ENCODE peak calls at places on chromosome 17, in four cellular contexts. One of them, this sample, is unnamed.

GRCh38 chr17:8121531-8122390 is 2.1 kb downstream of the HES7 start:
- DNase-seq in Panc1: no peak
- DNase-seq in adipocyte: peak; percentile 82
- DNase-seq in WTC11: peak; percentile 90
- DNase-seq in this sample: no peak

GRCh38 chr17:67289174-67289876 is 44.3 kb upstream of the HELZ start:
- DNase-seq in WTC11: no peak
- DNase-seq in Panc1: no peak
- DNase-seq in adipocyte: peak; percentile 75
- DNase-seq in this sample: peak; percentile 36

GRCh38 chr17:61307905-61308886 is 91.4 kb upstream of the TBX2 start:
- DNase-seq in WTC11: no peak
- DNase-seq in Panc1: no peak
- DNase-seq in adipocyte: peak; percentile 98
- DNase-seq in this sample: no peak

GRCh38 chr17:66667491-66668030 is 167.4 kb upstream of the CACNG5 start:
- DNase-seq in adipocyte: no peak
- DNase-seq in Panc1: no peak
- DNase-seq in WTC11: no peak
- DNase-seq in this sample: no peak

GRCh38 chr17:29593546-29594440 is 861 bp downstream of the ANKRD13B start:
- DNase-seq in Panc1: no peak
- DNase-seq in adipocyte: peak; percentile 60
- DNase-seq in WTC11: peak; percentile 79
- DNase-seq in this sample: no peak

GRCh38 chr17:33241390-33241789 is 51.7 kb downstream of the ASIC2 start:
- DNase-seq in Panc1: no peak
- DNase-seq in WTC11: no peak
- DNase-seq in adipocyte: no peak
- DNase-seq in this sample: no peak

GRCh38 chr17:6608321-6608720 is 32.2 kb downstream of the KIAA0753 start:
- DNase-seq in Panc1: peak; percentile 45
- DNase-seq in WTC11: no peak
- DNase-seq in adipocyte: no peak
- DNase-seq in this sample: no peak

GRCh38 chr17:18185832-18186231 is 2.2 kb downstream of the ALKBH5 start:
- DNase-seq in WTC11: no peak
- DNase-seq in adipocyte: peak; percentile 58
- DNase-seq in Panc1: no peak
- DNase-seq in this sample: no peak

GRCh38 chr17:67027031-67027628 is 17.2 kb upstream of the CACNG1 start:
- DNase-seq in adipocyte: peak; percentile 42
- DNase-seq in Panc1: no peak
- DNase-seq in WTC11: no peak
- DNase-seq in this sample: no peak

GRCh38 chr17:75996665-75997590 is 3.7 kb upstream of the CDK3 start:
- DNase-seq in adipocyte: peak; percentile 47
- DNase-seq in Panc1: no peak
- DNase-seq in WTC11: no peak
- DNase-seq in this sample: no peak

GRCh38 chr17:17032131-17032692 is 10.0 kb upstream of the MPRIP start:
- DNase-seq in Panc1: no peak
- DNase-seq in WTC11: no peak
- DNase-seq in adipocyte: peak; percentile 91
- DNase-seq in this sample: no peak

GRCh38 chr17:61444831-61445230 is 7.4 kb upstream of the TBX4 start:
- DNase-seq in adipocyte: no peak
- DNase-seq in WTC11: no peak
- DNase-seq in Panc1: no peak
- DNase-seq in this sample: no peak

GRCh38 chr17:1872976-1873375 is 43.2 kb downstream of the RPA1 start:
- DNase-seq in Panc1: no peak
- DNase-seq in WTC11: no peak
- DNase-seq in adipocyte: no peak
- DNase-seq in this sample: no peak

GRCh38 chr17:31672161-31672819 is 186.8 kb downstream of the COPRS start:
- DNase-seq in Panc1: no peak
- DNase-seq in WTC11: no peak
- DNase-seq in adipocyte: peak; percentile 10
- DNase-seq in this sample: no peak

GRCh38 chr17:78358538-78359215 is 1.2 kb downstream of the SOCS3 start:
- DNase-seq in Panc1: no peak
- DNase-seq in adipocyte: peak; percentile 64
- DNase-seq in WTC11: peak; percentile 48
- DNase-seq in this sample: no peak

GRCh38 chr17:45125509-45125908 is 6.8 kb downstream of the PLCD3 start:
- DNase-seq in adipocyte: no peak
- DNase-seq in Panc1: no peak
- DNase-seq in WTC11: no peak
- DNase-seq in this sample: no peak

GRCh38 chr17:48012151-48012520 is 25.5 kb downstream of the COPZ2 start:
- DNase-seq in WTC11: peak; percentile 75
- DNase-seq in Panc1: no peak
- DNase-seq in adipocyte: peak; percentile 58
- DNase-seq in this sample: peak; percentile 59

GRCh38 chr17:1733047-1733357 is 8.5 kb downstream of the WDR81 start:
- DNase-seq in WTC11: no peak
- DNase-seq in Panc1: no peak
- DNase-seq in adipocyte: no peak
- DNase-seq in this sample: no peak

GRCh38 chr17:27756467-27757371 is 43.6 kb downstream of the NOS2 start:
- DNase-seq in adipocyte: peak; percentile 61
- DNase-seq in Panc1: peak; percentile 47
- DNase-seq in WTC11: peak; percentile 80
- DNase-seq in this sample: no peak

GRCh38 chr17:75639771-75640555 is 6.7 kb downstream of the SMIM5 start:
- DNase-seq in WTC11: no peak
- DNase-seq in Panc1: no peak
- DNase-seq in adipocyte: no peak
- DNase-seq in this sample: no peak

GRCh38 chr17:74192950-74193781 is 10.3 kb upstream of the RPL38 start:
- DNase-seq in WTC11: no peak
- DNase-seq in adipocyte: no peak
- DNase-seq in Panc1: no peak
- DNase-seq in this sample: peak; percentile 42

GRCh38 chr17:17726721-17727060 is 45.4 kb downstream of the RAI1 start:
- DNase-seq in Panc1: no peak
- DNase-seq in adipocyte: no peak
- DNase-seq in WTC11: no peak
- DNase-seq in this sample: no peak

GRCh38 chr17:80984749-80985148 is 6.9 kb upstream of the CHMP6 start:
- DNase-seq in adipocyte: peak; percentile 86
- DNase-seq in WTC11: peak; percentile 43
- DNase-seq in Panc1: no peak
- DNase-seq in this sample: no peak

GRCh38 chr17:80464486-80464885 is 11.9 kb downstream of the NPTX1 start:
- DNase-seq in Panc1: no peak
- DNase-seq in WTC11: no peak
- DNase-seq in adipocyte: no peak
- DNase-seq in this sample: no peak

GRCh38 chr17:40611840-40612509 is 35.6 kb downstream of the SMARCE1 start:
- DNase-seq in WTC11: no peak
- DNase-seq in Panc1: no peak
- DNase-seq in adipocyte: no peak
- DNase-seq in this sample: no peak

GRCh38 chr17:17239832-17240231 is 2.9 kb upstream of the FLCN start:
- DNase-seq in Panc1: no peak
- DNase-seq in WTC11: no peak
- DNase-seq in adipocyte: no peak
- DNase-seq in this sample: no peak

GRCh38 chr17:56528636-56529170 is 64.8 kb upstream of the NOG start:
- DNase-seq in WTC11: no peak
- DNase-seq in Panc1: no peak
- DNase-seq in adipocyte: no peak
- DNase-seq in this sample: no peak

GRCh38 chr17:2521257-2521656 is 9.6 kb upstream of the METTL16 start:
- DNase-seq in adipocyte: no peak
- DNase-seq in Panc1: no peak
- DNase-seq in WTC11: no peak
- DNase-seq in this sample: no peak

GRCh38 chr17:55462234-55462633 is 40.6 kb upstream of the MMD start:
- DNase-seq in WTC11: no peak
- DNase-seq in Panc1: no peak
- DNase-seq in adipocyte: no peak
- DNase-seq in this sample: no peak

GRCh38 chr17:17057057-17057551 is 14.8 kb downstream of the MPRIP start:
- DNase-seq in WTC11: peak; percentile 10
- DNase-seq in adipocyte: no peak
- DNase-seq in Panc1: no peak
- DNase-seq in this sample: no peak

GRCh38 chr17:57292086-57292485 is 35.8 kb downstream of the MSI2 start:
- DNase-seq in WTC11: no peak
- DNase-seq in adipocyte: no peak
- DNase-seq in Panc1: no peak
- DNase-seq in this sample: no peak

GRCh38 chr17:68035131-68035522 is 408 bp upstream of the KPNA2 start:
- DNase-seq in adipocyte: peak; percentile 98
- DNase-seq in WTC11: peak; percentile 93
- DNase-seq in Panc1: no peak
- DNase-seq in this sample: no peak

GRCh38 chr17:76266244-76266938 is 1.2 kb downstream of the UBALD2 start:
- DNase-seq in Panc1: no peak
- DNase-seq in WTC11: no peak
- DNase-seq in adipocyte: peak; percentile 50
- DNase-seq in this sample: no peak

GRCh38 chr17:46026045-46026814 is 27.2 kb downstream of the STH start:
- DNase-seq in WTC11: no peak
- DNase-seq in Panc1: no peak
- DNase-seq in adipocyte: no peak
- DNase-seq in this sample: no peak

GRCh38 chr17:64187093-64187895 is 57.4 kb upstream of the ERN1 start:
- DNase-seq in WTC11: no peak
- DNase-seq in Panc1: no peak
- DNase-seq in adipocyte: no peak
- DNase-seq in this sample: no peak

This sample was measured in DMS153.